ENCODE peak calls at places on chromosomes 3 and 15, in four cellular contexts. L is SW480, R is mesothelial cell of epicardium, V is tibial artery. A is an unnamed sample.
A peak's percentile ranks its signal among the peaks of the same experiment; 100 is the strongest.

GRCh38 chr15:69104050-69104750 is 56.2 kb upstream of the GLCE start:
- DNase-seq in L (peak; percentile 60), R (no peak), V (no peak), A (no peak)

GRCh38 chr15:70507772-70508351 is 255.5 kb downstream of the UACA start:
- DNase-seq in L (peak; percentile 82), R (no peak), V (no peak), A (no peak)

GRCh38 chr3:7672124-7672523 is 811.2 kb downstream of the GRM7 start:
- DNase-seq in L (no peak), R (no peak), V (no peak), A (no peak)

GRCh38 chr3:53171827-53172505 is 11.0 kb downstream of the PRKCD start:
- DNase-seq in L (no peak), R (no peak), V (no peak), A (no peak)

GRCh38 chr15:65595960-65596359 is 15.0 kb downstream of the INTS14 start:
- DNase-seq in L (peak; percentile 20), R (no peak), V (no peak), A (no peak)

GRCh38 chr15:88635343-88635742 is 3.5 kb upstream of the ISG20 start:
- DNase-seq in L (no peak), R (no peak), V (no peak), A (no peak)

GRCh38 chr3:51384145-51384729 is 854 bp upstream of the MANF start:
- DNase-seq in L (peak; percentile 28), R (no peak), V (no peak), A (no peak)

GRCh38 chr15:73168487-73168886 is 116.2 kb downstream of the NEO1 start:
- DNase-seq in L (no peak), R (no peak), V (no peak), A (no peak)

GRCh38 chr3:192449036-192449435 is 278.3 kb downstream of the FGF12 start:
- DNase-seq in L (peak; percentile 9), R (no peak), V (no peak), A (no peak)

GRCh38 chr3:65412591-65412990 is 626.1 kb downstream of the MAGI1 start:
- DNase-seq in L (no peak), R (no peak), V (no peak), A (no peak)

GRCh38 chr15:77461486-77461885 is 40.8 kb downstream of the HMG20A start:
- DNase-seq in L (no peak), R (no peak), V (no peak), A (no peak)

GRCh38 chr3:187227658-187228258 is 30.5 kb downstream of the RTP1 start:
- DNase-seq in L (no peak), R (no peak), V (no peak), A (no peak)

GRCh38 chr3:44642337-44642736 is 6.2 kb upstream of the ZNF35 start:
- DNase-seq in L (no peak), R (no peak), V (no peak), A (no peak)

GRCh38 chr3:5948081-5948480 is 760.6 kb downstream of the EDEM1 start:
- DNase-seq in L (no peak), R (no peak), V (no peak), A (no peak)

GRCh38 chr3:196339493-196340254 is 1.5 kb upstream of the TM4SF19 start:
- DNase-seq in L (peak; percentile 43), R (no peak), V (no peak), A (no peak)

GRCh38 chr3:142597898-142598297 is 1.7 kb downstream of the PLS1 start:
- DNase-seq in L (peak; percentile 13), R (no peak), V (no peak), A (no peak)